ENCODE peak calls at places on chromosomes 12 and 14, in eight cellular contexts. Y is stromal cell of bone marrow, T is hypothalamus, P is NCI-H446, B is MG63, L is ACHN, H is AG09309, D is left cardiac atrium. M is an unnamed sample.

GRCh38 chr12:76029982-76030377 is 1.6 kb downstream of the PHLDA1 start:
- DNase-seq in Y (no peak), T (no peak), P (no peak), B (peak; percentile 15), L (peak; percentile 57), H (no peak), D (no peak), M (peak; percentile 19)

GRCh38 chr14:87076146-87076545 is 916.8 kb downstream of the GALC start:
- DNase-seq in Y (no peak), T (no peak), P (no peak), B (no peak), L (no peak), H (no peak), D (no peak), M (no peak)

GRCh38 chr14:100586520-100587247 is 533 bp downstream of the BEGAIN start:
- DNase-seq in Y (no peak), T (no peak), P (no peak), B (peak; percentile 75), L (peak; percentile 4), H (no peak), D (peak; percentile 38), M (peak; percentile 15)

GRCh38 chr12:272942-273906 is 10.6 kb upstream of the SLC6A13 start:
- DNase-seq in Y (no peak), T (no peak), P (no peak), B (no peak), L (no peak), H (no peak), D (no peak), M (no peak)

GRCh38 chr12:110508071-110508586 is 6.0 kb downstream of the RAD9B start:
- DNase-seq in Y (no peak), T (no peak), P (no peak), B (no peak), L (no peak), H (no peak), D (no peak), M (no peak)

GRCh38 chr14:45252356-45253069 is 489 bp downstream of the MIS18BP1 start:
- DNase-seq in Y (no peak), T (no peak), P (no peak), B (no peak), L (peak; percentile 36), H (no peak), D (no peak), M (no peak)

GRCh38 chr12:50505386-50505827 is 622 bp downstream of the DIP2B start:
- DNase-seq in Y (no peak), T (peak; percentile 83), P (no peak), B (peak; percentile 15), L (peak; percentile 27), H (no peak), D (peak; percentile 38), M (no peak)

GRCh38 chr14:100677925-100678765 is 48.5 kb upstream of the DLK1 start:
- DNase-seq in Y (no peak), T (peak; percentile 15), P (no peak), B (peak; percentile 86), L (no peak), H (no peak), D (peak; percentile 56), M (peak; percentile 70)

GRCh38 chr12:75722714-75723200 is 211.3 kb upstream of the KRR1 start:
- DNase-seq in Y (peak; percentile 90), T (peak; percentile 18), P (peak; percentile 93), B (peak; percentile 77), L (peak; percentile 82), H (peak; percentile 67), D (peak; percentile 47), M (peak; percentile 15)

GRCh38 chr14:64563696-64564095 is 13.9 kb downstream of the PPP1R36 start:
- DNase-seq in Y (no peak), T (peak; percentile 65), P (no peak), B (no peak), L (no peak), H (no peak), D (no peak), M (no peak)

M was measured in psoas muscle.